ENCODE peak calls at places on chromosomes 16 and 17, in ten cellular contexts. One of them, this sample, is unnamed.

GRCh38 chr17:57396515-57396921 is 140.2 kb downstream of the MSI2 start:
- DNase-seq in stimulated activated CD8-positive, alpha-beta memory T cell treated with anti-CD3 and anti-CD28 coated beads, Interleukin-4, amount 100 ng/mL, for 4 hours: no peak
- DNase-seq in aorta: no peak
- DNase-seq in psoas muscle: no peak
- DNase-seq in HEK293T: no peak
- DNase-seq in T-helper 17 cell: no peak
- DNase-seq in EH: no peak
- DNase-seq in GM04504: no peak
- DNase-seq in A549: no peak
- DNase-seq in anterior cingulate cortex: no peak
- DNase-seq in this sample: no peak

GRCh38 chr17:40345161-40346034 is 19.1 kb downstream of the GJD3 start:
- DNase-seq in EH: peak
- DNase-seq in GM04504: no peak
- DNase-seq in anterior cingulate cortex: peak
- DNase-seq in psoas muscle: peak
- DNase-seq in A549: peak
- DNase-seq in stimulated activated CD8-positive, alpha-beta memory T cell treated with anti-CD3 and anti-CD28 coated beads, Interleukin-4, amount 100 ng/mL, for 4 hours: no peak
- DNase-seq in HEK293T: no peak
- DNase-seq in T-helper 17 cell: no peak
- DNase-seq in aorta: peak
- DNase-seq in this sample: peak

GRCh38 chr16:72371307-72372081 is 199.5 kb upstream of the PMFBP1 start:
- DNase-seq in T-helper 17 cell: no peak
- DNase-seq in aorta: no peak
- DNase-seq in anterior cingulate cortex: no peak
- DNase-seq in stimulated activated CD8-positive, alpha-beta memory T cell treated with anti-CD3 and anti-CD28 coated beads, Interleukin-4, amount 100 ng/mL, for 4 hours: no peak
- DNase-seq in EH: peak
- DNase-seq in A549: no peak
- DNase-seq in GM04504: peak
- DNase-seq in HEK293T: peak
- DNase-seq in psoas muscle: no peak
- DNase-seq in this sample: no peak

GRCh38 chr17:16013943-16014407 is 14.4 kb downstream of the TTC19 start:
- DNase-seq in aorta: no peak
- DNase-seq in HEK293T: peak
- DNase-seq in EH: peak
- DNase-seq in stimulated activated CD8-positive, alpha-beta memory T cell treated with anti-CD3 and anti-CD28 coated beads, Interleukin-4, amount 100 ng/mL, for 4 hours: no peak
- DNase-seq in T-helper 17 cell: no peak
- DNase-seq in A549: peak
- DNase-seq in anterior cingulate cortex: no peak
- DNase-seq in psoas muscle: no peak
- DNase-seq in GM04504: peak
- DNase-seq in this sample: no peak

GRCh38 chr16:57988929-57989328 is 11.5 kb downstream of the ZNF319 start:
- DNase-seq in T-helper 17 cell: no peak
- DNase-seq in EH: no peak
- DNase-seq in HEK293T: no peak
- DNase-seq in psoas muscle: no peak
- DNase-seq in aorta: peak
- DNase-seq in stimulated activated CD8-positive, alpha-beta memory T cell treated with anti-CD3 and anti-CD28 coated beads, Interleukin-4, amount 100 ng/mL, for 4 hours: no peak
- DNase-seq in A549: no peak
- DNase-seq in GM04504: no peak
- DNase-seq in anterior cingulate cortex: peak
- DNase-seq in this sample: no peak

GRCh38 chr17:1111599-1112443 is 68.0 kb downstream of the ABR start:
- DNase-seq in EH: no peak
- DNase-seq in aorta: peak
- DNase-seq in T-helper 17 cell: no peak
- DNase-seq in A549: peak
- DNase-seq in HEK293T: no peak
- DNase-seq in anterior cingulate cortex: peak
- DNase-seq in psoas muscle: no peak
- DNase-seq in GM04504: no peak
- DNase-seq in stimulated activated CD8-positive, alpha-beta memory T cell treated with anti-CD3 and anti-CD28 coated beads, Interleukin-4, amount 100 ng/mL, for 4 hours: no peak
- DNase-seq in this sample: no peak

GRCh38 chr16:31527617-31528287 is at the start of gene AHSP:
- DNase-seq in stimulated activated CD8-positive, alpha-beta memory T cell treated with anti-CD3 and anti-CD28 coated beads, Interleukin-4, amount 100 ng/mL, for 4 hours: no peak
- DNase-seq in anterior cingulate cortex: no peak
- DNase-seq in T-helper 17 cell: no peak
- DNase-seq in GM04504: no peak
- DNase-seq in EH: no peak
- DNase-seq in HEK293T: no peak
- DNase-seq in A549: no peak
- DNase-seq in psoas muscle: no peak
- DNase-seq in aorta: no peak
- DNase-seq in this sample: no peak

GRCh38 chr17:51275381-51275780 is 15.0 kb downstream of the UTP18 start:
- DNase-seq in EH: peak
- DNase-seq in stimulated activated CD8-positive, alpha-beta memory T cell treated with anti-CD3 and anti-CD28 coated beads, Interleukin-4, amount 100 ng/mL, for 4 hours: no peak
- DNase-seq in psoas muscle: no peak
- DNase-seq in anterior cingulate cortex: no peak
- DNase-seq in T-helper 17 cell: no peak
- DNase-seq in GM04504: peak
- DNase-seq in aorta: no peak
- DNase-seq in HEK293T: no peak
- DNase-seq in A549: no peak
- DNase-seq in this sample: no peak

GRCh38 chr17:62780951-62781350 is 27.2 kb downstream of the MARCHF10 start:
- DNase-seq in T-helper 17 cell: no peak
- DNase-seq in psoas muscle: no peak
- DNase-seq in A549: no peak
- DNase-seq in stimulated activated CD8-positive, alpha-beta memory T cell treated with anti-CD3 and anti-CD28 coated beads, Interleukin-4, amount 100 ng/mL, for 4 hours: no peak
- DNase-seq in EH: peak
- DNase-seq in aorta: no peak
- DNase-seq in anterior cingulate cortex: no peak
- DNase-seq in HEK293T: no peak
- DNase-seq in GM04504: no peak
- DNase-seq in this sample: no peak

GRCh38 chr17:42774066-42774750 is 959 bp downstream of the VPS25 start:
- DNase-seq in stimulated activated CD8-positive, alpha-beta memory T cell treated with anti-CD3 and anti-CD28 coated beads, Interleukin-4, amount 100 ng/mL, for 4 hours: no peak
- DNase-seq in EH: peak
- DNase-seq in anterior cingulate cortex: no peak
- DNase-seq in psoas muscle: no peak
- DNase-seq in aorta: no peak
- DNase-seq in GM04504: no peak
- DNase-seq in HEK293T: no peak
- DNase-seq in T-helper 17 cell: no peak
- DNase-seq in A549: no peak
- DNase-seq in this sample: no peak

GRCh38 chr17:49556183-49556943 is 19.3 kb upstream of the NXPH3 start:
- DNase-seq in EH: peak
- DNase-seq in psoas muscle: peak
- DNase-seq in GM04504: no peak
- DNase-seq in aorta: peak
- DNase-seq in HEK293T: peak
- DNase-seq in stimulated activated CD8-positive, alpha-beta memory T cell treated with anti-CD3 and anti-CD28 coated beads, Interleukin-4, amount 100 ng/mL, for 4 hours: peak
- DNase-seq in anterior cingulate cortex: peak
- DNase-seq in T-helper 17 cell: peak
- DNase-seq in A549: peak
- DNase-seq in this sample: peak

GRCh38 chr16:48622456-48623303 is 12.7 kb upstream of the N4BP1 start:
- DNase-seq in psoas muscle: no peak
- DNase-seq in HEK293T: no peak
- DNase-seq in anterior cingulate cortex: no peak
- DNase-seq in aorta: no peak
- DNase-seq in GM04504: no peak
- DNase-seq in A549: no peak
- DNase-seq in T-helper 17 cell: no peak
- DNase-seq in stimulated activated CD8-positive, alpha-beta memory T cell treated with anti-CD3 and anti-CD28 coated beads, Interleukin-4, amount 100 ng/mL, for 4 hours: no peak
- DNase-seq in EH: no peak
- DNase-seq in this sample: no peak

GRCh38 chr17:50542795-50543774 is 3.9 kb upstream of the SPATA20 start:
- DNase-seq in GM04504: no peak
- DNase-seq in HEK293T: no peak
- DNase-seq in aorta: no peak
- DNase-seq in T-helper 17 cell: no peak
- DNase-seq in anterior cingulate cortex: no peak
- DNase-seq in A549: peak
- DNase-seq in psoas muscle: no peak
- DNase-seq in stimulated activated CD8-positive, alpha-beta memory T cell treated with anti-CD3 and anti-CD28 coated beads, Interleukin-4, amount 100 ng/mL, for 4 hours: no peak
- DNase-seq in EH: no peak
- DNase-seq in this sample: no peak

GRCh38 chr17:45310380-45311324 is 6.2 kb downstream of the MAP3K14 start:
- DNase-seq in GM04504: no peak
- DNase-seq in T-helper 17 cell: no peak
- DNase-seq in anterior cingulate cortex: no peak
- DNase-seq in stimulated activated CD8-positive, alpha-beta memory T cell treated with anti-CD3 and anti-CD28 coated beads, Interleukin-4, amount 100 ng/mL, for 4 hours: no peak
- DNase-seq in psoas muscle: no peak
- DNase-seq in HEK293T: no peak
- DNase-seq in aorta: no peak
- DNase-seq in A549: no peak
- DNase-seq in EH: no peak
- DNase-seq in this sample: no peak

GRCh38 chr16:48282636-48283263 is 35.4 kb upstream of the ABCC11 start:
- DNase-seq in aorta: no peak
- DNase-seq in psoas muscle: no peak
- DNase-seq in EH: no peak
- DNase-seq in GM04504: no peak
- DNase-seq in stimulated activated CD8-positive, alpha-beta memory T cell treated with anti-CD3 and anti-CD28 coated beads, Interleukin-4, amount 100 ng/mL, for 4 hours: no peak
- DNase-seq in A549: no peak
- DNase-seq in HEK293T: no peak
- DNase-seq in anterior cingulate cortex: no peak
- DNase-seq in T-helper 17 cell: no peak
- DNase-seq in this sample: no peak

GRCh38 chr17:17981330-17981729 is 8.7 kb downstream of the DRC3 start:
- DNase-seq in HEK293T: no peak
- DNase-seq in EH: no peak
- DNase-seq in A549: no peak
- DNase-seq in stimulated activated CD8-positive, alpha-beta memory T cell treated with anti-CD3 and anti-CD28 coated beads, Interleukin-4, amount 100 ng/mL, for 4 hours: no peak
- DNase-seq in aorta: no peak
- DNase-seq in GM04504: no peak
- DNase-seq in psoas muscle: no peak
- DNase-seq in T-helper 17 cell: no peak
- DNase-seq in anterior cingulate cortex: no peak
- DNase-seq in this sample: no peak

GRCh38 chr16:71526111-71526998 is at the start of gene CHST4:
- DNase-seq in T-helper 17 cell: no peak
- DNase-seq in aorta: no peak
- DNase-seq in stimulated activated CD8-positive, alpha-beta memory T cell treated with anti-CD3 and anti-CD28 coated beads, Interleukin-4, amount 100 ng/mL, for 4 hours: no peak
- DNase-seq in HEK293T: peak
- DNase-seq in EH: peak
- DNase-seq in psoas muscle: peak
- DNase-seq in GM04504: peak
- DNase-seq in anterior cingulate cortex: no peak
- DNase-seq in A549: peak
- DNase-seq in this sample: no peak

GRCh38 chr17:38730526-38731379 is 612 bp downstream of the CISD3 start:
- DNase-seq in stimulated activated CD8-positive, alpha-beta memory T cell treated with anti-CD3 and anti-CD28 coated beads, Interleukin-4, amount 100 ng/mL, for 4 hours: no peak
- DNase-seq in psoas muscle: peak
- DNase-seq in A549: peak
- DNase-seq in aorta: peak
- DNase-seq in T-helper 17 cell: no peak
- DNase-seq in EH: peak
- DNase-seq in anterior cingulate cortex: no peak
- DNase-seq in GM04504: no peak
- DNase-seq in HEK293T: no peak
- DNase-seq in this sample: no peak

GRCh38 chr16:72995151-72995881 is 52.6 kb downstream of the ZFHX3 start:
- DNase-seq in A549: peak
- DNase-seq in EH: no peak
- DNase-seq in HEK293T: peak
- DNase-seq in psoas muscle: no peak
- DNase-seq in aorta: no peak
- DNase-seq in T-helper 17 cell: no peak
- DNase-seq in stimulated activated CD8-positive, alpha-beta memory T cell treated with anti-CD3 and anti-CD28 coated beads, Interleukin-4, amount 100 ng/mL, for 4 hours: no peak
- DNase-seq in GM04504: no peak
- DNase-seq in anterior cingulate cortex: no peak
- DNase-seq in this sample: no peak

GRCh38 chr17:76336756-76337412 is 16.8 kb downstream of the PRPSAP1 start:
- DNase-seq in T-helper 17 cell: no peak
- DNase-seq in A549: no peak
- DNase-seq in HEK293T: no peak
- DNase-seq in psoas muscle: no peak
- DNase-seq in GM04504: no peak
- DNase-seq in stimulated activated CD8-positive, alpha-beta memory T cell treated with anti-CD3 and anti-CD28 coated beads, Interleukin-4, amount 100 ng/mL, for 4 hours: no peak
- DNase-seq in EH: no peak
- DNase-seq in aorta: no peak
- DNase-seq in anterior cingulate cortex: no peak
- DNase-seq in this sample: no peak

GRCh38 chr16:88533945-88534641 is 36.1 kb upstream of the ZC3H18 start:
- DNase-seq in HEK293T: peak
- DNase-seq in EH: peak
- DNase-seq in A549: peak
- DNase-seq in GM04504: no peak
- DNase-seq in stimulated activated CD8-positive, alpha-beta memory T cell treated with anti-CD3 and anti-CD28 coated beads, Interleukin-4, amount 100 ng/mL, for 4 hours: peak
- DNase-seq in psoas muscle: peak
- DNase-seq in anterior cingulate cortex: peak
- DNase-seq in T-helper 17 cell: peak
- DNase-seq in aorta: peak
- DNase-seq in this sample: peak

GRCh38 chr17:7043195-7043543 is 723 bp downstream of the SLC16A11 start:
- DNase-seq in stimulated activated CD8-positive, alpha-beta memory T cell treated with anti-CD3 and anti-CD28 coated beads, Interleukin-4, amount 100 ng/mL, for 4 hours: no peak
- DNase-seq in aorta: no peak
- DNase-seq in GM04504: no peak
- DNase-seq in anterior cingulate cortex: no peak
- DNase-seq in A549: no peak
- DNase-seq in HEK293T: no peak
- DNase-seq in T-helper 17 cell: no peak
- DNase-seq in psoas muscle: no peak
- DNase-seq in EH: no peak
- DNase-seq in this sample: no peak

GRCh38 chr16:57994778-57995177 is 5.7 kb downstream of the ZNF319 start:
- DNase-seq in stimulated activated CD8-positive, alpha-beta memory T cell treated with anti-CD3 and anti-CD28 coated beads, Interleukin-4, amount 100 ng/mL, for 4 hours: no peak
- DNase-seq in T-helper 17 cell: no peak
- DNase-seq in A549: no peak
- DNase-seq in aorta: peak
- DNase-seq in psoas muscle: peak
- DNase-seq in HEK293T: peak
- DNase-seq in anterior cingulate cortex: no peak
- DNase-seq in GM04504: no peak
- DNase-seq in EH: peak
- DNase-seq in this sample: no peak

GRCh38 chr17:64067642-64068041 is 47.2 kb upstream of the ICAM2 start:
- DNase-seq in anterior cingulate cortex: no peak
- DNase-seq in psoas muscle: no peak
- DNase-seq in A549: no peak
- DNase-seq in stimulated activated CD8-positive, alpha-beta memory T cell treated with anti-CD3 and anti-CD28 coated beads, Interleukin-4, amount 100 ng/mL, for 4 hours: no peak
- DNase-seq in T-helper 17 cell: no peak
- DNase-seq in EH: peak
- DNase-seq in HEK293T: no peak
- DNase-seq in GM04504: no peak
- DNase-seq in aorta: no peak
- DNase-seq in this sample: no peak

GRCh38 chr17:60827920-60828319 is 150.3 kb downstream of the BCAS3 start:
- DNase-seq in HEK293T: no peak
- DNase-seq in A549: no peak
- DNase-seq in T-helper 17 cell: no peak
- DNase-seq in anterior cingulate cortex: no peak
- DNase-seq in EH: peak
- DNase-seq in stimulated activated CD8-positive, alpha-beta memory T cell treated with anti-CD3 and anti-CD28 coated beads, Interleukin-4, amount 100 ng/mL, for 4 hours: no peak
- DNase-seq in psoas muscle: no peak
- DNase-seq in aorta: no peak
- DNase-seq in GM04504: no peak
- DNase-seq in this sample: no peak

GRCh38 chr16:53991181-53992056 is 287.5 kb downstream of the FTO start:
- DNase-seq in T-helper 17 cell: no peak
- DNase-seq in HEK293T: peak
- DNase-seq in A549: no peak
- DNase-seq in aorta: no peak
- DNase-seq in EH: peak
- DNase-seq in stimulated activated CD8-positive, alpha-beta memory T cell treated with anti-CD3 and anti-CD28 coated beads, Interleukin-4, amount 100 ng/mL, for 4 hours: no peak
- DNase-seq in psoas muscle: no peak
- DNase-seq in GM04504: no peak
- DNase-seq in anterior cingulate cortex: no peak
- DNase-seq in this sample: no peak

GRCh38 chr16:46915483-46916025 is 31.4 kb downstream of the GPT2 start:
- DNase-seq in aorta: no peak
- DNase-seq in GM04504: no peak
- DNase-seq in T-helper 17 cell: no peak
- DNase-seq in A549: no peak
- DNase-seq in HEK293T: no peak
- DNase-seq in anterior cingulate cortex: no peak
- DNase-seq in psoas muscle: no peak
- DNase-seq in stimulated activated CD8-positive, alpha-beta memory T cell treated with anti-CD3 and anti-CD28 coated beads, Interleukin-4, amount 100 ng/mL, for 4 hours: no peak
- DNase-seq in EH: no peak
- DNase-seq in this sample: no peak

GRCh38 chr17:71260366-71260765 is 860.5 kb upstream of the SOX9 start:
- DNase-seq in anterior cingulate cortex: no peak
- DNase-seq in EH: peak
- DNase-seq in stimulated activated CD8-positive, alpha-beta memory T cell treated with anti-CD3 and anti-CD28 coated beads, Interleukin-4, amount 100 ng/mL, for 4 hours: no peak
- DNase-seq in T-helper 17 cell: no peak
- DNase-seq in GM04504: no peak
- DNase-seq in A549: no peak
- DNase-seq in aorta: no peak
- DNase-seq in HEK293T: no peak
- DNase-seq in psoas muscle: no peak
- DNase-seq in this sample: no peak

This sample was measured in effector CD8-positive, alpha-beta T cell.